ENCODE peak calls at places on chromosomes 2 and 18, in six cellular contexts. One of them, this sample, is unnamed.

GRCh38 chr18:22348521-22349316 is 69.0 kb downstream of the CTAGE1 start:
- DNase-seq in stomach: peak; percentile 60
- DNase-seq in H9: peak; percentile 74
- DNase-seq in fibroblast of lung: peak; percentile 57
- DNase-seq in cardiac muscle cell: peak; percentile 68
- DNase-seq in tibial artery: peak; percentile 84
- DNase-seq in this sample: no peak

GRCh38 chr18:2380101-2380500 is 191.2 kb downstream of the METTL4 start:
- DNase-seq in stomach: no peak
- DNase-seq in H9: no peak
- DNase-seq in fibroblast of lung: no peak
- DNase-seq in cardiac muscle cell: no peak
- DNase-seq in tibial artery: no peak
- DNase-seq in this sample: no peak

GRCh38 chr18:36128907-36129299 is 237 bp downstream of the SLC39A6 start:
- DNase-seq in stomach: no peak
- DNase-seq in H9: no peak
- DNase-seq in fibroblast of lung: no peak
- DNase-seq in cardiac muscle cell: no peak
- DNase-seq in tibial artery: no peak
- DNase-seq in this sample: no peak

GRCh38 chr2:173806761-173807160 is 158.4 kb downstream of the SP3 start:
- DNase-seq in stomach: no peak
- DNase-seq in H9: no peak
- DNase-seq in fibroblast of lung: no peak
- DNase-seq in cardiac muscle cell: no peak
- DNase-seq in tibial artery: no peak
- DNase-seq in this sample: no peak

GRCh38 chr2:155975734-155976133 is 356.8 kb downstream of the NR4A2 start:
- DNase-seq in stomach: no peak
- DNase-seq in H9: no peak
- DNase-seq in fibroblast of lung: no peak
- DNase-seq in cardiac muscle cell: no peak
- DNase-seq in tibial artery: no peak
- DNase-seq in this sample: no peak

GRCh38 chr2:101986804-101987740 is 4.7 kb upstream of the IL1R2 start:
- DNase-seq in stomach: no peak
- DNase-seq in H9: no peak
- DNase-seq in fibroblast of lung: no peak
- DNase-seq in cardiac muscle cell: no peak
- DNase-seq in tibial artery: no peak
- DNase-seq in this sample: no peak

GRCh38 chr2:210541280-210541902 is 15.0 kb upstream of the CPS1 start:
- DNase-seq in stomach: no peak
- DNase-seq in H9: no peak
- DNase-seq in fibroblast of lung: peak; percentile 80
- DNase-seq in cardiac muscle cell: no peak
- DNase-seq in tibial artery: no peak
- DNase-seq in this sample: no peak

GRCh38 chr2:238970553-238971081 is 122.7 kb downstream of the TWIST2 start:
- DNase-seq in stomach: peak; percentile 67
- DNase-seq in H9: peak; percentile 89
- DNase-seq in fibroblast of lung: peak; percentile 61
- DNase-seq in cardiac muscle cell: no peak
- DNase-seq in tibial artery: peak; percentile 74
- DNase-seq in this sample: peak; percentile 29

GRCh38 chr2:127225186-127225960 is 5.3 kb upstream of the CYP27C1 start:
- DNase-seq in stomach: no peak
- DNase-seq in H9: no peak
- DNase-seq in fibroblast of lung: no peak
- DNase-seq in cardiac muscle cell: no peak
- DNase-seq in tibial artery: no peak
- DNase-seq in this sample: no peak

GRCh38 chr2:101082993-101083392 is 68.2 kb downstream of the TBC1D8 start:
- DNase-seq in stomach: no peak
- DNase-seq in H9: no peak
- DNase-seq in fibroblast of lung: no peak
- DNase-seq in cardiac muscle cell: no peak
- DNase-seq in tibial artery: no peak
- DNase-seq in this sample: no peak

GRCh38 chr2:32005371-32005976 is 5.3 kb downstream of the MEMO1 start:
- DNase-seq in stomach: no peak
- DNase-seq in H9: no peak
- DNase-seq in fibroblast of lung: no peak
- DNase-seq in cardiac muscle cell: no peak
- DNase-seq in tibial artery: no peak
- DNase-seq in this sample: no peak

GRCh38 chr2:70632966-70633365 is 79.3 kb upstream of the TGFA start:
- DNase-seq in stomach: no peak
- DNase-seq in H9: no peak
- DNase-seq in fibroblast of lung: no peak
- DNase-seq in cardiac muscle cell: no peak
- DNase-seq in tibial artery: no peak
- DNase-seq in this sample: no peak

GRCh38 chr2:24048662-24049484 is 668 bp upstream of the FKBP1B start:
- DNase-seq in stomach: no peak
- DNase-seq in H9: no peak
- DNase-seq in fibroblast of lung: no peak
- DNase-seq in cardiac muscle cell: no peak
- DNase-seq in tibial artery: no peak
- DNase-seq in this sample: no peak

GRCh38 chr18:11494093-11494492 is 115.3 kb upstream of the SLC35G4 start:
- DNase-seq in stomach: no peak
- DNase-seq in H9: no peak
- DNase-seq in fibroblast of lung: no peak
- DNase-seq in cardiac muscle cell: no peak
- DNase-seq in tibial artery: no peak
- DNase-seq in this sample: no peak

GRCh38 chr2:170235860-170236638 is 58.1 kb downstream of the MYO3B start:
- DNase-seq in stomach: no peak
- DNase-seq in H9: peak; percentile 50
- DNase-seq in fibroblast of lung: peak; percentile 47
- DNase-seq in cardiac muscle cell: peak; percentile 66
- DNase-seq in tibial artery: no peak
- DNase-seq in this sample: no peak

GRCh38 chr2:142973822-142974207 is 96.4 kb downstream of the KYNU start:
- DNase-seq in stomach: no peak
- DNase-seq in H9: no peak
- DNase-seq in fibroblast of lung: no peak
- DNase-seq in cardiac muscle cell: no peak
- DNase-seq in tibial artery: no peak
- DNase-seq in this sample: no peak

GRCh38 chr2:177740718-177741117 is 331.9 kb downstream of the PDE11A start:
- DNase-seq in stomach: no peak
- DNase-seq in H9: no peak
- DNase-seq in fibroblast of lung: peak; percentile 47
- DNase-seq in cardiac muscle cell: no peak
- DNase-seq in tibial artery: no peak
- DNase-seq in this sample: no peak

GRCh38 chr18:708096-708495 is 4.3 kb downstream of the ENOSF1 start:
- DNase-seq in stomach: no peak
- DNase-seq in H9: no peak
- DNase-seq in fibroblast of lung: no peak
- DNase-seq in cardiac muscle cell: no peak
- DNase-seq in tibial artery: no peak
- DNase-seq in this sample: no peak

GRCh38 chr2:64080179-64080578 is 61.0 kb upstream of the VPS54 start:
- DNase-seq in stomach: no peak
- DNase-seq in H9: no peak
- DNase-seq in fibroblast of lung: no peak
- DNase-seq in cardiac muscle cell: no peak
- DNase-seq in tibial artery: no peak
- DNase-seq in this sample: no peak

GRCh38 chr2:68059769-68060525 is 2.9 kb downstream of the C1D start:
- DNase-seq in stomach: no peak
- DNase-seq in H9: no peak
- DNase-seq in fibroblast of lung: no peak
- DNase-seq in cardiac muscle cell: no peak
- DNase-seq in tibial artery: no peak
- DNase-seq in this sample: no peak

GRCh38 chr2:85796549-85797262 is 42.9 kb downstream of the ATOH8 start:
- DNase-seq in stomach: no peak
- DNase-seq in H9: no peak
- DNase-seq in fibroblast of lung: no peak
- DNase-seq in cardiac muscle cell: no peak
- DNase-seq in tibial artery: peak; percentile 78
- DNase-seq in this sample: no peak

GRCh38 chr18:79068946-79069791 is at the start of gene ATP9B:
- DNase-seq in stomach: peak; percentile 98
- DNase-seq in H9: peak; percentile 97
- DNase-seq in fibroblast of lung: peak; percentile 99
- DNase-seq in cardiac muscle cell: peak; percentile 96
- DNase-seq in tibial artery: peak; percentile 99
- DNase-seq in this sample: peak; percentile 96

GRCh38 chr2:168375195-168375798 is 80.8 kb upstream of the CERS6 start:
- DNase-seq in stomach: no peak
- DNase-seq in H9: no peak
- DNase-seq in fibroblast of lung: peak; percentile 6
- DNase-seq in cardiac muscle cell: no peak
- DNase-seq in tibial artery: no peak
- DNase-seq in this sample: no peak
- TF ChIP-seq CTCF in stomach: no peak
- TF ChIP-seq CTCF in H9: peak; percentile 57
- TF ChIP-seq CTCF in fibroblast of lung: peak; percentile 40
- TF ChIP-seq CTCF in cardiac muscle cell: peak; percentile 57
- TF ChIP-seq CTCF in tibial artery: no peak
- TF ChIP-seq CTCF in this sample: no peak

GRCh38 chr2:132465917-132466316 is 49.3 kb downstream of the GPR39 start:
- DNase-seq in stomach: no peak
- DNase-seq in H9: no peak
- DNase-seq in fibroblast of lung: no peak
- DNase-seq in cardiac muscle cell: no peak
- DNase-seq in tibial artery: no peak
- DNase-seq in this sample: no peak

GRCh38 chr2:132462242-132462641 is 45.6 kb downstream of the GPR39 start:
- DNase-seq in stomach: no peak
- DNase-seq in H9: no peak
- DNase-seq in fibroblast of lung: no peak
- DNase-seq in cardiac muscle cell: no peak
- DNase-seq in tibial artery: no peak
- DNase-seq in this sample: no peak

GRCh38 chr2:132463719-132464118 is 47.1 kb downstream of the GPR39 start:
- DNase-seq in stomach: no peak
- DNase-seq in H9: no peak
- DNase-seq in fibroblast of lung: no peak
- DNase-seq in cardiac muscle cell: no peak
- DNase-seq in tibial artery: no peak
- DNase-seq in this sample: no peak

GRCh38 chr2:132469095-132469494 is 52.5 kb downstream of the GPR39 start:
- DNase-seq in stomach: no peak
- DNase-seq in H9: no peak
- DNase-seq in fibroblast of lung: no peak
- DNase-seq in cardiac muscle cell: no peak
- DNase-seq in tibial artery: no peak
- DNase-seq in this sample: no peak

DNA sequence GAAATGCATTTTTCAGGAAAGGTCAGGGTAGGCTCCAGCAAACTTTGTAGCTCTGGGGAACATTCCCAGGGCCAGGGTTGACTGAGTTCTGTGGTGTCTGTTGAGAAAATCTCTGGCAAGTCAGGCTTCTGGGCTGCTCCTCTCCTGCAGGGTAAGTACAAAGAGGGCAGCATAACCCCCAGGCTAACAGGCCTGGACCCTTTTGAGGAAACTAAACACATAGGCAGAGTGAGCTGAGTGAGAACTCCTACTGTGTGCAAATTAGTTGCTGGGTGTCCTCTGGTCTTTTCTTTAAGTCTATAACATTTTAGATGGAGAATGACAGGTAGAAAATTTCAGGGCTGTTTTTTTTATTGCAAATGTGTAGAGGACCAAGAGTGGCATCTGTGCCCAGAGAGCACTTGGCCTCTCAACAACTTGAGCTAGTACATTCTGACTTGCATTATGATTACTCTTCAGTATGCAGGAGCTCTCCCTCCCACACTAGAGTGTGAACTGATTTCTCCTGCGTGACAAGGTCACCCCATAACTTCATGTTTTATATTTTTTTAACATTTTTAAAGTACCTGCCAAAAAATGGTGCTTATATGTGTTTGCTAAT is 49.9 kb downstream of the GPR39 start:
- DNase-seq in stomach: no peak
- DNase-seq in H9: no peak
- DNase-seq in fibroblast of lung: no peak
- DNase-seq in cardiac muscle cell: no peak
- DNase-seq in tibial artery: no peak
- DNase-seq in this sample: no peak
- H3K9me3 ChIP-seq in stomach: peaks cover 74% of the 10 kb centered on the region
- H3K9me3 ChIP-seq in H9: peaks cover 27% of the 10 kb centered on the region
- H3K9me3 ChIP-seq in fibroblast of lung: no peaks in the 10 kb centered on the region
- H3K9me3 ChIP-seq in cardiac muscle cell: no peaks in the 10 kb centered on the region
- H3K9me3 ChIP-seq in tibial artery: peaks cover 21% of the 10 kb centered on the region
- H3K9me3 ChIP-seq in this sample: peaks cover 36% of the 10 kb centered on the region

GRCh38 chr2:133484106-133484505 is 84.2 kb downstream of the NCKAP5 start:
- DNase-seq in stomach: no peak
- DNase-seq in H9: no peak
- DNase-seq in fibroblast of lung: no peak
- DNase-seq in cardiac muscle cell: no peak
- DNase-seq in tibial artery: no peak
- DNase-seq in this sample: no peak
- TF ChIP-seq CTCF in stomach: no peak
- TF ChIP-seq CTCF in H9: no peak
- TF ChIP-seq CTCF in fibroblast of lung: no peak
- TF ChIP-seq CTCF in cardiac muscle cell: no peak
- TF ChIP-seq CTCF in tibial artery: no peak
- TF ChIP-seq CTCF in this sample: no peak

GRCh38 chr2:230788554-230789175 is 76.0 kb downstream of the CAB39 start:
- DNase-seq in stomach: no peak
- DNase-seq in H9: no peak
- DNase-seq in fibroblast of lung: no peak
- DNase-seq in cardiac muscle cell: no peak
- DNase-seq in tibial artery: no peak
- DNase-seq in this sample: no peak
- H3K9me3 ChIP-seq in stomach: peaks cover 13% of the 10 kb centered on the region
- H3K9me3 ChIP-seq in H9: no peaks in the 10 kb centered on the region
- H3K9me3 ChIP-seq in fibroblast of lung: no peaks in the 10 kb centered on the region
- H3K9me3 ChIP-seq in cardiac muscle cell: no peaks in the 10 kb centered on the region
- H3K9me3 ChIP-seq in tibial artery: no peaks in the 10 kb centered on the region
- H3K9me3 ChIP-seq in this sample: peaks cover 11% of the 10 kb centered on the region